ENCODE peak calls at places on chromosomes 3 and 15, in seven cellular contexts. O, Z, C, P, G, S and E are unnamed samples.

GRCh38 chr15:81339321-81339720 is 15.4 kb upstream of the STARD5 start:
- DNase-seq in Z (no peak), O (no peak), S (no peak), G (no peak), P (no peak), C (no peak), E (no peak)

GRCh38 chr3:39000008-39000450 is 51.7 kb downstream of the SCN11A start:
- DNase-seq in G (no peak), P (no peak), S (no peak), O (peak; percentile 71), C (no peak), Z (no peak), E (no peak)

GRCh38 chr15:39083213-39083612 is 497.7 kb upstream of the THBS1 start:
- DNase-seq in O (peak; percentile 90), Z (no peak), G (no peak), C (no peak), S (no peak), P (peak; percentile 25), E (no peak)

GRCh38 chr3:127542441-127542952 is 48.0 kb downstream of the TPRA1 start:
- DNase-seq in P (no peak), C (no peak), G (no peak), Z (no peak), O (no peak), S (no peak), E (no peak)

GRCh38 chr15:22873841-22874240 is 35.4 kb downstream of the NIPA2 start:
- DNase-seq in C (no peak), O (no peak), G (no peak), S (no peak), Z (no peak), P (no peak), E (no peak)

GRCh38 chr3:151614-152189 is 44.9 kb upstream of the CHL1 start:
- DNase-seq in P (no peak), O (no peak), C (no peak), G (no peak), Z (no peak), S (no peak), E (no peak)

GRCh38 chr3:20062996-20063395 is 22.8 kb downstream of the KAT2B start:
- DNase-seq in O (no peak), C (no peak), G (no peak), Z (no peak), P (no peak), S (no peak), E (no peak)

GRCh38 chr3:151316267-151316991 is at the start of gene GPR87:
- DNase-seq in P (no peak), Z (no peak), C (no peak), O (no peak), G (no peak), S (no peak), E (peak; percentile 58)

GRCh38 chr15:23372284-23372683 is 17.7 kb downstream of the GOLGA8S start:
- DNase-seq in S (no peak), C (no peak), G (no peak), Z (no peak), O (peak; percentile 54), P (no peak), E (peak; percentile 61)

GRCh38 chr3:107428051-107428858 is 51.0 kb downstream of the CCDC54 start:
- DNase-seq in G (no peak), O (no peak), C (no peak), P (no peak), Z (no peak), S (no peak), E (no peak)

GRCh38 chr3:107431048-107431297 is 53.7 kb downstream of the CCDC54 start:
- DNase-seq in P (peak; percentile 61), S (peak; percentile 77), G (peak; percentile 70), O (no peak), C (peak; percentile 34), Z (peak; percentile 65), E (peak; percentile 83)

GRCh38 chr3:107431298-107432012 is 54.2 kb downstream of the CCDC54 start:
- DNase-seq in G (peak; percentile 86), P (peak; percentile 85), C (peak; percentile 79), Z (peak; percentile 85), O (peak; percentile 67), S (peak; percentile 83), E (peak; percentile 94)

GRCh38 chr3:107430214-107431047 is 53.2 kb downstream of the CCDC54 start:
- DNase-seq in G (no peak), Z (peak; percentile 41), O (peak; percentile 54), S (peak; percentile 59), C (peak; percentile 36), P (no peak), E (peak; percentile 68)

DNA sequence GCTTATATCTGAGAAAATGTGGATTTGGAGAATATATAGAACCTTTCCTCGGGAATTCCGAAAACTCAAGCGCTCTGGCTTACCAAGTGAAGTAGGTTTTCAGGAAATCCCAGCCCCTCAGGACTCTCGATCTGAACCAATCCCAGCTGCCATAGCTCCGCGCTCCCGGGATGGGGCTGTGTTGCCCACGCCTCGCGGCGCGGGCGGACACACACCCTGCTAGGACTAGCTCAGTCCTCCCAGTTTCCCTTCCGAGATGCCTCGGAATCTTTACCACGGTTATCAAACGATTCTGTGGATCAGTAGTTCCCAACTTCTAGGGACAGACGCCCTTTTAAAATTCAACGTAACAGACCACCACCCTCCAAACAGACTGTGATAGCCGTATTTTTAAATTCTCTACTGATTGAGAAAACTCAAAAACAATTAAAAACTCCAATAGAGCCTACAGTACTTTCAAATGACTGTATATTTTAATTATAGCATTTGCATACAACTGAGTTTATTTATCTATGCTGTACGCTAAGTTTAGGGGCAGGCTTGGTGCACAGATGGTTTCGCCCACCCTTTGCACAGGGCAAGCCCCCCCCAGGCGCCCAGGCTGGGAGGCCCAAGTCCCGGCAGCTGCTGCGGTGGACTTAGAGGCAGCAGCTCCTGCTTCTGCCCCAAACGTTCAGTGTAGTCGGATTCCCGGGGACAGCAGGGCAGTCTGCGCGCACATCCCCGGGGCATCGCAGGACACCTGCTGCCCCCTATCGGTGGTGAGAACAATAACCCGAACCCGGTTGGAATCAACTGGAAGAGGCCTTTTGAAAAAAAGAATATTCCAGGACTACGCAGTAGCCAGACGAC is 52.3 kb downstream of the CCDC54 start:
- DNase-seq in C (peak; percentile 77), S (peak; percentile 84), P (peak; percentile 81), O (peak; percentile 94), Z (peak; percentile 88), G (peak; percentile 92), E (peak; percentile 92)
- H3K4me3 ChIP-seq in C (peak overlapping the region; percentile 88), S (peak overlapping the region; percentile 77), P (peak overlapping the region; percentile 80), O (peak overlapping the region; percentile 29), Z (peak overlapping the region; percentile 66), G (peak overlapping the region; percentile 73), E (peak overlapping the region; percentile 87)

GRCh38 chr3:11394397-11394796 is 122.2 kb downstream of the ATG7 start:
- DNase-seq in C (no peak), O (no peak), G (no peak), P (no peak), S (no peak), Z (no peak), E (no peak)
- H3K27ac ChIP-seq in C (no peak overlapping the region), O (no peak overlapping the region), G (no peak overlapping the region), P (no peak overlapping the region), S (no peak overlapping the region), Z (no peak overlapping the region), E (no peak overlapping the region)

GRCh38 chr3:46866720-46867549 is 3.7 kb upstream of the MYL3 start:
- DNase-seq in P (peak; percentile 86), Z (peak; percentile 87), G (peak; percentile 92), O (peak; percentile 71), C (peak; percentile 90), S (peak; percentile 91), E (peak; percentile 93)

GRCh38 chr3:46868948-46869347 is 5.7 kb upstream of the MYL3 start:
- DNase-seq in P (no peak), Z (no peak), S (peak; percentile 69), O (no peak), G (no peak), C (no peak), E (no peak)

GRCh38 chr3:46866032-46866595 is 2.9 kb upstream of the MYL3 start:
- DNase-seq in S (no peak), G (no peak), C (no peak), P (peak; percentile 23), O (no peak), Z (no peak), E (no peak)

GRCh38 chr3:46868301-46868700 is 5.1 kb upstream of the MYL3 start:
- DNase-seq in C (no peak), G (no peak), S (no peak), P (peak; percentile 62), Z (no peak), O (no peak), E (no peak)

DNA sequence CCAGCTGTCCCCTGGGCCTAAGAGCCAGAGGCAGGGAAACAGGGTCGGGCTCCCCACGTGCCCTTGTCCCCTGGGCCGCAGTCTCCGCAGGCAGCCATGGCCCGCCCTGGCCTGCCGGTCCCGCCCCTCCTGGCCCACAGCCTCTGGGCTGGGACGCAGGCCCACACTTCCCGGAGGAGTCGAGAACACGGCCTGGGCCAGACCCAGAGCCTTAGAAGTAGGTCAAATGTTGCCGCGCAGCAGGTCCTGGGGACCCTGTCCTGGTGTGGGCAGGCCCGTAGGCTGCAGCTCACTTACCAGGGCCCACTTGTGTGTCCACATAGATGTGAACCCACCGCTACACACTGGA is 4.3 kb upstream of the MYL3 start:
- DNase-seq in S (peak; percentile 92), C (peak; percentile 88), O (peak; percentile 88), Z (peak; percentile 89), G (peak; percentile 96), P (peak; percentile 94), E (no peak)
- H3K4me1 ChIP-seq in S (peaks cover 34% of the 10 kb centered on the region), C (peaks cover 42% of the 10 kb centered on the region), O (peaks cover 47% of the 10 kb centered on the region), Z (peaks cover 39% of the 10 kb centered on the region), G (no peaks in the 10 kb centered on the region), P (peaks cover 38% of the 10 kb centered on the region), E (no peaks in the 10 kb centered on the region)

DNA sequence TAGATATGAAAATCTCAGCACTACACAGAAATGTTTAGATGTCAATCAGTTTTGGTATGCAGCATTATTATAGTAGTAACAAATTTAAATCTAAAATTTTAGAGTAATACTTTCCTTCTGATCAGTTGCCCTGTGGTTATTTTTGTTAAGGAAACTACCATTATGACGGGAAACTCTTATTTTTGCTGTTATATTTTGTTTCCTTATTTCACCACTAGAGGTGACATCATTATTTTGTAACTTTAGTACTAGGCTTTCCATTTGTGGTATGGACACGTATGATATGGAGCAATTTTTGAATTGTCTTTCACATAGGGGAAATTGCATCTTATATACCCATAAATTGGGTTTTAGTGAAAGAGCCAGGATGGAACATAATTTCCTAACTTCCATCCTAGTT is 19.6 kb upstream of the PPP4R2 start:
- DNase-seq in C (no peak), O (peak; percentile 49), G (no peak), S (no peak), P (no peak), Z (no peak), E (no peak)
- H3K4me3 ChIP-seq in C (no peak overlapping the region), O (no peak overlapping the region), G (no peak overlapping the region), S (no peak overlapping the region), P (no peak overlapping the region), Z (no peak overlapping the region), E (no peak overlapping the region)

GRCh38 chr15:98881526-98882517 is 125.8 kb downstream of the PGPEP1L start:
- DNase-seq in P (no peak), Z (no peak), S (no peak), G (no peak), O (peak; percentile 68), C (no peak), E (no peak)
- H3K27ac ChIP-seq in P (no peak overlapping the region), Z (no peak overlapping the region), S (no peak overlapping the region), G (no peak overlapping the region), O (no peak overlapping the region), C (no peak overlapping the region), E (no peak overlapping the region)

GRCh38 chr15:85493258-85493657 is 112.9 kb downstream of the AKAP13 start:
- DNase-seq in G (no peak), C (no peak), P (no peak), S (no peak), O (no peak), Z (no peak), E (no peak)
- H3K4me1 ChIP-seq in G (no peaks in the 10 kb centered on the region), C (peaks cover 55% of the 10 kb centered on the region), P (peaks cover 82% of the 10 kb centered on the region), S (no peaks in the 10 kb centered on the region), O (peaks cover 23% of the 10 kb centered on the region), Z (no peaks in the 10 kb centered on the region), E (peaks cover 21% of the 10 kb centered on the region)

GRCh38 chr3:159271799-159272512 is 470.1 kb downstream of the MFSD1 start:
- DNase-seq in C (no peak), O (no peak), S (no peak), Z (no peak), G (no peak), P (no peak), E (no peak)
- H3K4me3 ChIP-seq in C (no peak overlapping the region), O (no peak overlapping the region), S (no peak overlapping the region), Z (no peak overlapping the region), G (no peak overlapping the region), P (no peak overlapping the region), E (no peak overlapping the region)